ENCODE peak calls at places on chromosomes 11 and 22, in four cellular contexts. L, Z, Y and R are unnamed samples.

GRCh38 chr11:43736502-43737193 is 56.1 kb downstream of the HSD17B12 start:
- DNase-seq in L (no peak), Z (no peak), Y (no peak), R (no peak)

GRCh38 chr22:31106651-31107205 is 640 bp downstream of the SELENOM start:
- DNase-seq in L (no peak), Z (peak), Y (no peak), R (no peak)

GRCh38 chr11:13224324-13224723 is 53.3 kb upstream of the BMAL1 start:
- DNase-seq in L (no peak), Z (no peak), Y (no peak), R (no peak)

GRCh38 chr11:130849215-130849568 is 67.1 kb downstream of the SNX19 start:
- DNase-seq in L (no peak), Z (no peak), Y (no peak), R (no peak)

GRCh38 chr11:27276141-27276540 is 86.9 kb downstream of the CCDC34 start:
- DNase-seq in L (no peak), Z (no peak), Y (no peak), R (no peak)

GRCh38 chr22:41939981-41940852 is 6.7 kb downstream of the CENPM start:
- DNase-seq in L (no peak), Z (no peak), Y (peak), R (no peak)

GRCh38 chr11:8330416-8330815 is 66.7 kb upstream of the LMO1 start:
- DNase-seq in L (no peak), Z (no peak), Y (no peak), R (no peak)

GRCh38 chr22:20811171-20811570 is 37.3 kb downstream of the SERPIND1 start:
- DNase-seq in L (no peak), Z (no peak), Y (no peak), R (no peak)

GRCh38 chr22:48316245-48316875 is 1511.3 kb downstream of the BRD1 start:
- DNase-seq in L (no peak), Z (peak), Y (no peak), R (no peak)

GRCh38 chr22:38733329-38734202 is 22.2 kb downstream of the SUN2 start:
- DNase-seq in L (no peak), Z (peak), Y (peak), R (no peak)

DNA sequence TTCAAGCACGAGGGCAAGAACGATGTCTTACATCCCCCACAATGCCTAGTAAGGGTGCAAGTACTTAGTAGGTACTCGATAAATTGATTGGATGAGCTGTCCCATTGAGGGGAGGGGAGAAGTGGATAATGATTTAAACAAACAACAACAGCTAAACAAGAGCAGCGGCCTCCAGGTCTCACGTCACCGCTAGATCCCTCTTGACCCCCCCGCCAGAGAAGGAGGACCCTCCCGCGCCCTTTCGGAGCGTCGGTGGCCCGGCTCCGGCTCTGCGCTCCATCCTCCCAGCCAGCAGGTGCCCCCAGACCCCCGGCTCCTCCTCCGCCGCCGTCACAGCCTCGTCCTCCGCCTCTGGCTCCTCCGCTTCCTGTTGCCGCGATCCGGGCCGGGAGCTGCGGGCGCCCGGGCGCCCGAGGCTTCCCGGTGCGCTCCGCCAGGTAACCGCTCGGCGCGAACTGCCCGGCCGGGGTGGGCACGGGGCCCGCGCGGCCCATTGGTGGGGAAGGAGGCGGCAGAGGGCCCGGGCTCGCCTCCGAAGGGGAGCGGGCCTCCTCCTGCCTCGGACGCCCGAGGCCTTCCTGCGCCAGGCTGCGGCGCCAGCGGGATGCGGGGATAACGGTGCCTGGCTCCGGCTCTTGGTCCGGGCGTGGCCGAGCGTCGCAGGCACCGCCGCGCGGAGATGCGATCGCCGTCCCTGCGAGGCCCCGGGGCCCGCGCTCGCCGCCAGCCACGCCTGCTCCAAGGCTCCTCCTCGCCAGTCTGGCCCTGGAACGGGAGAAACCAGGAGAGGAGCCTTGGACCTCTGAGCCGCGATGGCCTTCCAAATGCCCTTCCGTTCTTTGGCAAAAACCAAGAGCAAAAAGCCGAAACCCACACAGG is at the start of gene TLCD5:
- DNase-seq in L (no peak), Z (peak), Y (peak), R (no peak)
- TF ChIP-seq CTCF in L (peak), Z (no peak), Y (no peak), R (no peak)

GRCh38 chr11:126317681-126318641 is 14.1 kb downstream of the DCPS start:
- DNase-seq in L (no peak), Z (peak), Y (peak), R (no peak)
- H3K4me3 ChIP-seq in L (peak), Z (peak), Y (no peak), R (no peak)

GRCh38 chr11:2074266-2074825 is 64.8 kb downstream of the IGF2 start:
- DNase-seq in L (no peak), Z (no peak), Y (no peak), R (no peak)
- TF ChIP-seq CTCF in L (peak), Z (no peak), Y (no peak), R (peak)

GRCh38 chr11:66266378-66267038 is 1.9 kb upstream of the RAB1B start:
- DNase-seq in L (no peak), Z (no peak), Y (no peak), R (no peak)
- H3K4me3 ChIP-seq in L (peak), Z (peak), Y (peak), R (no peak)

GRCh38 chr11:117532568-117532967 is 204.9 kb downstream of the CEP164 start:
- DNase-seq in L (no peak), Z (no peak), Y (no peak), R (no peak)
- TF ChIP-seq CTCF in L (no peak), Z (no peak), Y (no peak), R (no peak)

DNA sequence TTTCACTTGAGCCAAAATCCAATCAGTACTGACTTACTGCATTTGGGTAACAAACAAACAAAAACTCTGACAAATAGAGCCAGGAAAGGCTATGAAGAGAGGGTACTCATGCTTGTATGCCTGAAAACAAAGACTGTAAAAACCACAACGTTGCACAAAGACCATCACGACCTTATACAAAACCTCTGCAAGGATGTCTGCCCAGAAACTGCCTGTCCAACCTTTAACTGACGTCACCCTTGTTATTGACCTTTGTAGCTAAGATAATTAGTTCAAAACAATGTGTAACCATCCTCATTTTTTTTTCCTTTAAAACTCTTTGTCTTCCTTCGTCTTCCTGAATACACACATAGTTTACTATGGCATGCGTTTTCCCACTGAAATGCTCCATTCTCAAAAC is 827 bp upstream of the CREBZF start:
- DNase-seq in L (no peak), Z (no peak), Y (no peak), R (peak)
- H3K4me3 ChIP-seq in L (no peak), Z (no peak), Y (peak), R (peak)

DNA sequence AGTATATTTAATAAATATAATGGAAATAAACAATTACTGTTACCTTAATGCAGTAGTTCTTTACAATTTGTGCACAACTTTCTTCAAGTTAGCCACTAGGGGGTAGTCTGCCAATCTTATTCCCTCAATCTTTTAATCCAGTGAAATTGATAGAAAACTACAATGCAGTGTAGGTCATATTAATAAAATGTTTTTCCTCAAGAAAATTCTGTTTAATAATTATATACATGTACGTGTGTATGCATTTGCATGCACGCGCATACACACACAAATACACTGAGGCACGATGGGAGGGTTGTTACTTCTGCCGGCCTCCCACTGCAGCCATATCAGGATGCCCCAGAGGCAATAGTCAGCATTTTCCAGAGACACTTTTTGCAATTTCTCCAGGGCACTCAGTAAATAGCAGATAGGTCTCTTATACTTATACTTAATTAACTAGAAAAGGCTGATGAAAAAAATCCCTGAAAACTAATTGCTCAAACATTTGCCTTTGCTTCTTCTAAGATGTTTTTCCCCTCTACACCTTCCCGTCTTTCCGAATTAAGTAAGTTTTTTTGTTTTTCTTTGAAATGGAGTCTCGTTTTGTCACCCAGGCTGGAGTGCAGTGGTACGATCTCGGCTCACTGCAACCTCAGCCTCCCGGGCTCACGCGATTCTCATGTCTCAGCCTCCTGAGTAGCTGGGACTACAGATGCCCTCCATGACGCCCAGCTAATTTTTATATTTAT is 3.1 kb downstream of the GAB2 start:
- DNase-seq in L (no peak), Z (no peak), Y (no peak), R (no peak)
- TF ChIP-seq CTCF in L (peak), Z (peak), Y (no peak), R (peak)

GRCh38 chr11:64148200-64148916 is 17.6 kb downstream of the MACROD1 start:
- DNase-seq in L (no peak), Z (peak), Y (peak), R (no peak)
- H3K4me3 ChIP-seq in L (no peak), Z (peak), Y (no peak), R (no peak)

DNA sequence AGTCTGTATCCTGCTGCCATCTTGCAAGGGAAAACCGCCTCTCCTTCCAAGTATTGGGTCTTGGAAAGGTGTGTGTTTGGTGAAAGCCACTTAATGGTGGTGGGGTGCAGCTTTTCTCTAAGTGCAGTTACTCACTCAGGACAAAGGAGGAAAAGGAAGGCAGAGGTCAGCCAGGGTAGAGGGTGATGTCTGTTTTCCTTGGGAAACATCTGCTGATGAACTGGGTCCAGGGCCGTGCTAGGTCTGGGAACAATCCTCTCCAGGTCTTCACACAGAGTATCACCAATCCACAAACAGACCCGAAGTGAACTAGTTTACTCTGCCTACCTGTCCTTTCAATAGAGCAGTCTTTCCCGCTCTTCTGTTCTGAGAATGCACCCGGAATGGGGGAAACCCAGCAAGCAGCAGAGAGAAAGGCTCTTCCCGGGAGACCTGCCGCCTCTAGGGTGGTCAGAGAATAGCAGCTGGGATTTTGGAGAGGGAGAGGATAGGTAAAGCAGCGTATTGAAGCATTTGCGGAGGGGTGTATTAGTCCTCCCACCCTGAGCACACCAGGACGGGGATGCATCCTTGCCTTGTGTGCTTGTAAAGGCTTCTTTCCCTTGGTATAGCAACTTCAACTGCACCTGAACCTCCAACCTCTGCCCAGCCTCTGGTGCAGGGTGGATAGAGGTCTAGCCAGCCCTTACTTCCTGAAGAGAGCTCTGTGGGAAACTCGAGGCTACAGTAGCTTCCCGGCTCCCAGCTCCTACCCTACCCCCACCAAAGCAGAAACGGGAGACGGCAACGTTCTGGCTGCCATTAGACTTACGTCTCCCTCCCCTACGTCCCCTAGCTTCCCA is 20.7 kb downstream of the LHFPL7 start:
- DNase-seq in L (no peak), Z (no peak), Y (no peak), R (no peak)
- TF ChIP-seq CTCF in L (no peak), Z (no peak), Y (no peak), R (no peak)